ENCODE peak calls at places on chromosomes 13 and 19, in four cellular contexts. O is adipocyte, N is GM23248, B is kidney. Z is an unnamed sample.

GRCh38 chr13:42574011-42574410 is at the start of gene TNFSF11:
- DNase-seq in N (no peak), O (no peak), B (peak; percentile 71), Z (peak; percentile 85)

GRCh38 chr19:10418281-10419199 is 1.8 kb upstream of the PDE4A start:
- DNase-seq in O (peak; percentile 40), N (peak; percentile 29), B (peak; percentile 64), Z (peak; percentile 72)

GRCh38 chr19:43687660-43687997 is 17.7 kb upstream of the PLAUR start:
- DNase-seq in B (no peak), N (no peak), O (no peak), Z (no peak)

GRCh38 chr19:50173144-50173543 is 10.1 kb upstream of the IZUMO2 start:
- DNase-seq in O (no peak), N (no peak), B (no peak), Z (no peak)

GRCh38 chr19:29259153-29259552 is 46.2 kb upstream of the UQCRFS1 start:
- DNase-seq in N (no peak), O (no peak), B (no peak), Z (peak; percentile 67)

GRCh38 chr19:29841559-29842367 is 30.0 kb downstream of the CCNE1 start:
- DNase-seq in O (no peak), N (peak; percentile 31), B (peak; percentile 69), Z (peak; percentile 82)

GRCh38 chr13:97506511-97506910 is 72.5 kb downstream of the RAP2A start:
- DNase-seq in B (peak; percentile 71), O (peak; percentile 27), N (peak; percentile 6), Z (no peak)

GRCh38 chr13:27117158-27117557 is 54.5 kb downstream of the USP12 start:
- DNase-seq in B (no peak), O (peak; percentile 75), N (no peak), Z (no peak)

GRCh38 chr13:48775804-48776203 is 122.1 kb downstream of the CYSLTR2 start:
- DNase-seq in B (no peak), O (peak; percentile 63), N (peak; percentile 96), Z (no peak)

GRCh38 chr19:4088975-4089374 is 22.3 kb upstream of the ZBTB7A start:
- DNase-seq in B (no peak), O (no peak), N (no peak), Z (no peak)

GRCh38 chr13:40444241-40444640 is 222.2 kb downstream of the FOXO1 start:
- DNase-seq in N (no peak), O (no peak), B (no peak), Z (no peak)

GRCh38 chr13:37869756-37870488 is at the start of gene TRPC4:
- DNase-seq in B (peak; percentile 83), O (peak; percentile 69), N (peak; percentile 90), Z (peak; percentile 92)

GRCh38 chr19:29564574-29565005 is 38.8 kb downstream of the VSTM2B start:
- DNase-seq in N (no peak), B (no peak), O (no peak), Z (peak; percentile 60)

GRCh38 chr13:26919311-26919710 is 158.7 kb upstream of the GPR12 start:
- DNase-seq in B (no peak), N (peak; percentile 6), O (no peak), Z (peak; percentile 18)

GRCh38 chr19:58304748-58305064 is 471 bp upstream of the ERVK3-1 start:
- DNase-seq in O (no peak), N (no peak), B (no peak), Z (no peak)

GRCh38 chr13:28179974-28180373 is 41.6 kb downstream of the PAN3 start:
- DNase-seq in O (no peak), N (peak; percentile 4), B (no peak), Z (no peak)

GRCh38 chr13:77536358-77536757 is 852 bp downstream of the SCEL start:
- DNase-seq in O (no peak), B (no peak), N (no peak), Z (no peak)

GRCh38 chr19:799076-799881 is 2.0 kb downstream of the PTBP1 start:
- DNase-seq in B (peak; percentile 79), O (peak; percentile 72), N (peak; percentile 70), Z (peak; percentile 77)

GRCh38 chr19:49690656-49691242 is at the start of gene CPT1C:
- DNase-seq in O (peak; percentile 92), B (peak; percentile 85), N (peak; percentile 91), Z (peak; percentile 96)

GRCh38 chr19:55467236-55468053 is 2.9 kb upstream of the C19orf85 start:
- DNase-seq in N (peak; percentile 81), B (peak; percentile 87), O (peak; percentile 86), Z (peak; percentile 90)

GRCh38 chr19:28494466-28494865 is 718.5 kb downstream of the UQCRFS1 start:
- DNase-seq in N (no peak), B (no peak), O (no peak), Z (no peak)

GRCh38 chr19:4376245-4376990 is 23.9 kb downstream of the SH3GL1 start:
- DNase-seq in O (no peak), B (no peak), N (no peak), Z (peak; percentile 75)

GRCh38 chr19:6412111-6412999 is 12.3 kb downstream of the KHSRP start:
- DNase-seq in N (peak; percentile 32), B (no peak), O (peak; percentile 22), Z (peak; percentile 94)

GRCh38 chr19:12567951-12568350 is 16.7 kb upstream of the ZNF564 start:
- DNase-seq in N (peak; percentile 58), O (peak; percentile 60), B (no peak), Z (no peak)

GRCh38 chr19:13234518-13234917 is 84.3 kb downstream of the IER2 start:
- DNase-seq in B (no peak), O (peak; percentile 20), N (peak; percentile 65), Z (peak; percentile 87)

GRCh38 chr19:5018224-5019015 is 49.5 kb downstream of the KDM4B start:
- DNase-seq in N (peak; percentile 76), O (peak; percentile 63), B (peak; percentile 57), Z (no peak)

GRCh38 chr19:15759962-15760565 is 22.3 kb downstream of the OR10H3 start:
- DNase-seq in N (no peak), B (no peak), O (no peak), Z (no peak)

GRCh38 chr19:36151144-36152051 is 849 bp downstream of the COX7A1 start:
- DNase-seq in N (peak; percentile 44), O (no peak), B (peak; percentile 88), Z (peak; percentile 71)

GRCh38 chr19:18366027-18366435 is 19.9 kb upstream of the GDF15 start:
- DNase-seq in N (peak; percentile 24), O (no peak), B (no peak), Z (no peak)

GRCh38 chr19:45526143-45526542 is 18.9 kb downstream of the VASP start:
- DNase-seq in N (peak; percentile 67), O (peak; percentile 63), B (peak; percentile 94), Z (peak; percentile 94)

GRCh38 chr19:42252365-42253244 is 2.3 kb downstream of the ERF start:
- DNase-seq in B (peak; percentile 80), O (peak; percentile 62), N (peak; percentile 87), Z (no peak)

GRCh38 chr19:12965017-12965811 is 4.2 kb upstream of the DAND5 start:
- DNase-seq in N (peak; percentile 80), B (peak; percentile 86), O (peak; percentile 85), Z (peak; percentile 97)

GRCh38 chr19:10686661-10687517 is 14.3 kb upstream of the QTRT1 start:
- DNase-seq in N (peak; percentile 74), O (no peak), B (no peak), Z (no peak)

GRCh38 chr19:7869910-7870511 is 4.2 kb downstream of the PRR36 start:
- DNase-seq in O (no peak), B (peak; percentile 88), N (peak; percentile 37), Z (peak; percentile 92)

GRCh38 chr19:7870571-7871279 is 3.5 kb downstream of the PRR36 start:
- DNase-seq in O (no peak), B (peak; percentile 86), N (peak; percentile 55), Z (peak; percentile 92)

GRCh38 chr19:7872306-7873204 is 1.6 kb downstream of the PRR36 start:
- DNase-seq in N (no peak), B (no peak), O (no peak), Z (no peak)

GRCh38 chr19:7871530-7872305 is 2.5 kb downstream of the PRR36 start:
- DNase-seq in B (peak; percentile 96), O (peak; percentile 93), N (peak; percentile 94), Z (peak; percentile 100)

GRCh38 chr19:7871280-7871529 is 3.0 kb downstream of the PRR36 start:
- DNase-seq in B (no peak), N (no peak), O (no peak), Z (no peak)
- H3K9ac ChIP-seq in B (no peak overlapping the region), N (no peak overlapping the region), O (no peak overlapping the region), Z (no peak overlapping the region)

GRCh38 chr19:19674315-19674714 is 5.7 kb downstream of the ZNF101 start:
- DNase-seq in N (no peak), B (no peak), O (no peak), Z (no peak)
- H3K36me3 ChIP-seq in N (peaks cover 26% of the 10 kb centered on the region), B (peaks cover 11% of the 10 kb centered on the region), O (peaks cover 39% of the 10 kb centered on the region), Z (peaks cover 73% of the 10 kb centered on the region)

DNA sequence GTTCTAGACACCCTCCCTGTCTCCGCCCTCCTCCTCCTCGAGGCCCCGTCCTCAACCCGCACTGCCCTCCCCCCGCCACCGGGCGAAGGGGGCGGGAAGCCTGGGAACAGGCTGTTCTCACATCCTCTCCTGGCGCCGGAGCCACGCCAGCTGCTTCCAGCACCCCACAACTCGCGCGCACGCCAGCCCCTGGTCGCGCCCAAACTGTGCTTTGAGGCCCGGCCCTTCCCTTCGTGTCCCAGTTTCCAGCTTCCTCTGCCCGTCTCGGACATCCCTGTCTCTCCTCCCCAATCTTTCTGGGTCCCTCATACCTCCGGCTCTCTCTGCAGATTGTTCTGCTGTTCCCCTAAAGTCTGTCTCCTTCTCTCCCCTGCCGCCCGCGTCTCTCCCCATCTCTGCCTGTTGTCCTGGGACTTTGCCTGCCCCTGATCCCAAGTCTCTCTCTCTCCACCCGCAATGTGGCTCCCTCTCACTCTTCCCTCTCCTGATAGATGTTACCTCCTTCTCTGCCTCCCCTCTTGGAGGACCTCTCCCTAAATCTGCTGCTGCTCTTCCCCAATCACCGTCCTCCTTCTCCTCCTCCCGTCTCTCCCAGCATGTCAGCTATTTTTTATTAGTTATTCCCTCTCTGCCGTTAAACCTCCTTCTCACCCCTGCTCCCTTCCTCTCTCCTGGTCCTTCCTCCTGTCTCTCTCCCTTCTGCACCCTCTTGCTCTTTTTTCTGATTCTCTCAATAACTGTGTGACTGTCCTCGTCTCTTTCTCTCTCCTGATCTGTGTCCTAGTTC is 14.2 kb downstream of the DPF1 start:
- DNase-seq in N (peak; percentile 73), O (peak; percentile 68), B (peak; percentile 87), Z (peak; percentile 76)
- H3K4me3 ChIP-seq in N (peak overlapping the region; percentile 56), O (peak overlapping the region; percentile 52), B (no peak overlapping the region), Z (no peak overlapping the region)

DNA sequence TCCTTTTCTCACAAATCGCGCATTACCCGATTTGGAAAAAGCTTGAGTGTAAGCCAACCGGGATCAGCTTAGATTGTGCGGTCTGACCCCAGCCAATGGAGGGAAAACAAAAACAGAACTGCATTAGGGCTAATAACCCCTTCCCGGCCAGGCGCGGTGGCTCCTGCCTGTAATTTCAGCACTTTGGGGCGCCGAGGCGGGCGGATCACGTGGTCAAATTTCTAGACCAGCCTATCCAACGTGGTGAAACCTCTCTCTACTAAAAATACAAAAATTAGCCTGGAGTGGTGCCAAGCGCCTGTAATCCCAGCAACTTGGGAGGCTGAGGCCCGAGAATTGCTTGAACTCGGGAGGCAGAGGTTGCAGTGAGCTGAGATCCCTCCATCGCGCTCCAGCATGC is 896 bp downstream of the ZNF90 start:
- DNase-seq in O (peak; percentile 60), B (peak; percentile 81), N (peak; percentile 64), Z (peak; percentile 75)
- H3K9ac ChIP-seq in O (no peak overlapping the region), B (peak overlapping the region; percentile 37), N (peak overlapping the region; percentile 74), Z (peak overlapping the region; percentile 89)

GRCh38 chr13:46778879-46779278 is 18.1 kb downstream of the ESD start:
- DNase-seq in N (peak; percentile 72), B (no peak), O (peak; percentile 62), Z (no peak)
- H3K36me3 ChIP-seq in N (peaks cover 63% of the 10 kb centered on the region), B (peaks cover 66% of the 10 kb centered on the region), O (peaks cover 85% of the 10 kb centered on the region), Z (peaks cover 80% of the 10 kb centered on the region)

Z was measured in endodermal cell.